ENCODE peak calls at places on chromosomes 5 and 9, in five cellular contexts. One of them, this sample, is unnamed.

GRCh38 chr5:172488221-172488620 is 33.9 kb upstream of the SH3PXD2B start:
- DNase-seq in T follicular helper cell: no peak
- DNase-seq in retina: no peak
- DNase-seq in Ammon's horn: no peak
- DNase-seq in glutamatergic neuron: no peak
- DNase-seq in this sample: no peak

GRCh38 chr9:115691097-115691496 is 462.5 kb upstream of the PAPPA start:
- DNase-seq in T follicular helper cell: no peak
- DNase-seq in retina: no peak
- DNase-seq in Ammon's horn: no peak
- DNase-seq in glutamatergic neuron: no peak
- DNase-seq in this sample: no peak

GRCh38 chr9:100408541-100409175 is 18.3 kb upstream of the MSANTD3 start:
- DNase-seq in T follicular helper cell: no peak
- DNase-seq in retina: no peak
- DNase-seq in Ammon's horn: no peak
- DNase-seq in glutamatergic neuron: peak; percentile 17
- DNase-seq in this sample: no peak

GRCh38 chr9:133691659-133692363 is 46.3 kb downstream of the SARDH start:
- DNase-seq in T follicular helper cell: no peak
- DNase-seq in retina: no peak
- DNase-seq in Ammon's horn: no peak
- DNase-seq in glutamatergic neuron: peak; percentile 41
- DNase-seq in this sample: no peak

GRCh38 chr9:18985464-18985951 is 47.5 kb downstream of the SAXO1 start:
- DNase-seq in T follicular helper cell: no peak
- DNase-seq in retina: no peak
- DNase-seq in Ammon's horn: no peak
- DNase-seq in glutamatergic neuron: no peak
- DNase-seq in this sample: no peak

GRCh38 chr5:78472469-78473106 is 112.2 kb downstream of the SCAMP1 start:
- DNase-seq in T follicular helper cell: no peak
- DNase-seq in retina: no peak
- DNase-seq in Ammon's horn: no peak
- DNase-seq in glutamatergic neuron: no peak
- DNase-seq in this sample: no peak

GRCh38 chr5:178790371-178790770 is 59.9 kb upstream of the ZNF354A start:
- DNase-seq in T follicular helper cell: no peak
- DNase-seq in retina: no peak
- DNase-seq in Ammon's horn: no peak
- DNase-seq in glutamatergic neuron: no peak
- DNase-seq in this sample: no peak

GRCh38 chr5:92544042-92544441 is 1037.0 kb downstream of the NR2F1-AS1 start:
- DNase-seq in T follicular helper cell: no peak
- DNase-seq in retina: no peak
- DNase-seq in Ammon's horn: no peak
- DNase-seq in glutamatergic neuron: peak; percentile 11
- DNase-seq in this sample: no peak

GRCh38 chr5:150044334-150044681 is 42.0 kb downstream of the CSF1R start:
- DNase-seq in T follicular helper cell: no peak
- DNase-seq in retina: no peak
- DNase-seq in Ammon's horn: no peak
- DNase-seq in glutamatergic neuron: no peak
- DNase-seq in this sample: no peak

GRCh38 chr9:134069536-134070399 is 1.9 kb upstream of the BRD3 start:
- DNase-seq in T follicular helper cell: no peak
- DNase-seq in retina: no peak
- DNase-seq in Ammon's horn: peak; percentile 1
- DNase-seq in glutamatergic neuron: no peak
- DNase-seq in this sample: no peak

GRCh38 chr5:33806736-33807442 is 84.9 kb downstream of the ADAMTS12 start:
- DNase-seq in T follicular helper cell: no peak
- DNase-seq in retina: no peak
- DNase-seq in Ammon's horn: no peak
- DNase-seq in glutamatergic neuron: no peak
- DNase-seq in this sample: no peak

GRCh38 chr5:132016721-132017250 is 5.3 kb upstream of the ACSL6 start:
- DNase-seq in T follicular helper cell: no peak
- DNase-seq in retina: no peak
- DNase-seq in Ammon's horn: no peak
- DNase-seq in glutamatergic neuron: peak; percentile 4
- DNase-seq in this sample: no peak

GRCh38 chr5:117077142-117077541 is 502.5 kb upstream of the SEMA6A start:
- DNase-seq in T follicular helper cell: no peak
- DNase-seq in retina: no peak
- DNase-seq in Ammon's horn: no peak
- DNase-seq in glutamatergic neuron: no peak
- DNase-seq in this sample: no peak

GRCh38 chr5:16600397-16600796 is 16.4 kb downstream of the RETREG1 start:
- DNase-seq in T follicular helper cell: no peak
- DNase-seq in retina: no peak
- DNase-seq in Ammon's horn: peak; percentile 90
- DNase-seq in glutamatergic neuron: no peak
- DNase-seq in this sample: no peak